ENCODE peak calls at places on chromosomes 4 and X, in four cellular contexts. A, V, M and B are unnamed samples.

GRCh38 chr4:8289956-8290700 is 20.6 kb downstream of the HTRA3 start:
- DNase-seq in A (no peak), V (peak; percentile 17), M (no peak), B (no peak)

GRCh38 chr4:162699629-162700028 is 467.1 kb downstream of the NAF1 start:
- DNase-seq in A (no peak), V (no peak), M (no peak), B (no peak)

GRCh38 chrX:84907324-84907946 is 96.2 kb upstream of the APOOL start:
- DNase-seq in A (no peak), V (no peak), M (no peak), B (no peak)

GRCh38 chrX:53227224-53227765 is 2.3 kb upstream of the KDM5C start:
- DNase-seq in A (no peak), V (no peak), M (no peak), B (no peak)

GRCh38 chr4:152259866-152260265 is 276.0 kb downstream of the FBXW7 start:
- DNase-seq in A (no peak), V (no peak), M (no peak), B (no peak)

GRCh38 chrX:48890296-48890925 is 7.2 kb downstream of the TIMM17B start:
- DNase-seq in A (no peak), V (no peak), M (no peak), B (no peak)

GRCh38 chr4:88613417-88613875 is 21.2 kb downstream of the HERC3 start:
- DNase-seq in A (no peak), V (no peak), M (peak; percentile 52), B (no peak)

GRCh38 chrX:11269996-11270395 is 23.2 kb upstream of the AMELX start:
- DNase-seq in A (no peak), V (no peak), M (no peak), B (no peak)

GRCh38 chrX:12777670-12778069 is 13.5 kb upstream of the PRPS2 start:
- DNase-seq in A (no peak), V (no peak), M (no peak), B (no peak)

GRCh38 chr4:83075696-83076095 is 38.8 kb downstream of the PLAC8 start:
- DNase-seq in A (no peak), V (no peak), M (peak; percentile 17), B (no peak)

GRCh38 chr4:3122081-3122563 is 47.6 kb downstream of the HTT start:
- DNase-seq in A (no peak), V (no peak), M (no peak), B (no peak)

GRCh38 chr4:72592076-72592475 is 23.1 kb upstream of the ADAMTS3 start:
- DNase-seq in A (no peak), V (no peak), M (no peak), B (no peak)

GRCh38 chr4:95465010-95465409 is 83.8 kb downstream of the UNC5C start:
- DNase-seq in A (no peak), V (no peak), M (no peak), B (no peak)

GRCh38 chr4:24557036-24558022 is 27.0 kb downstream of the DHX15 start:
- DNase-seq in A (no peak), V (no peak), M (peak; percentile 15), B (no peak)

GRCh38 chr4:88690355-88690754 is 7.3 kb downstream of the NAP1L5 start:
- DNase-seq in A (no peak), V (no peak), M (no peak), B (no peak)

GRCh38 chr4:139858436-139859225 is 193.0 kb downstream of the MGST2 start:
- DNase-seq in A (no peak), V (no peak), M (no peak), B (no peak)

GRCh38 chrX:53990201-53990600 is 54.1 kb downstream of the PHF8 start:
- DNase-seq in A (no peak), V (no peak), M (no peak), B (no peak)

GRCh38 chr4:122163767-122164166 is 11.6 kb downstream of the BLTP1 start:
- DNase-seq in A (no peak), V (no peak), M (no peak), B (no peak)

GRCh38 chrX:54534271-54534670 is 4.3 kb downstream of the GNL3L start:
- DNase-seq in A (no peak), V (no peak), M (no peak), B (no peak)

GRCh38 chr4:30756553-30756952 is 36.4 kb downstream of the PCDH7 start:
- DNase-seq in A (no peak), V (no peak), M (no peak), B (no peak)

GRCh38 chrX:20595928-20596550 is 329.3 kb upstream of the RPS6KA3 start:
- DNase-seq in A (no peak), V (no peak), M (no peak), B (no peak)

GRCh38 chr4:145828802-145829485 is 109.7 kb downstream of the ZNF827 start:
- DNase-seq in A (no peak), V (no peak), M (no peak), B (no peak)

GRCh38 chr4:14338206-14338605 is 664.1 kb upstream of the CPEB2 start:
- DNase-seq in A (no peak), V (no peak), M (no peak), B (no peak)

GRCh38 chrX:153739754-153740486 is 15.3 kb downstream of the ABCD1 start:
- DNase-seq in A (no peak), V (no peak), M (no peak), B (no peak)

GRCh38 chr4:16024009-16024408 is 59.8 kb downstream of the PROM1 start:
- DNase-seq in A (no peak), V (no peak), M (no peak), B (no peak)

GRCh38 chr4:37002625-37003024 is 241.9 kb upstream of the NWD2 start:
- DNase-seq in A (no peak), V (no peak), M (no peak), B (no peak)

GRCh38 chr4:146582864-146583263 is 55.8 kb upstream of the POU4F2 start:
- DNase-seq in A (no peak), V (no peak), M (no peak), B (no peak)

GRCh38 chrX:72003811-72004750 is 93.4 kb downstream of the NHSL2 start:
- DNase-seq in A (no peak), V (no peak), M (no peak), B (peak; percentile 88)

GRCh38 chr4:3074846-3075651 is 568 bp downstream of the HTT start:
- DNase-seq in A (peak; percentile 53), V (peak; percentile 84), M (peak; percentile 61), B (peak; percentile 86)

GRCh38 chr4:106659386-106659785 is 290.8 kb upstream of the GIMD1 start:
- DNase-seq in A (no peak), V (no peak), M (no peak), B (no peak)

GRCh38 chrX:17689971-17690409 is 47.3 kb upstream of the SCML1 start:
- DNase-seq in A (peak; percentile 30), V (no peak), M (peak; percentile 30), B (no peak)

GRCh38 chr4:82005153-82005552 is 368.6 kb downstream of the HNRNPD start:
- DNase-seq in A (no peak), V (no peak), M (no peak), B (no peak)

GRCh38 chr4:140884431-140885058 is 128.4 kb upstream of the TBC1D9 start:
- DNase-seq in A (no peak), V (no peak), M (peak; percentile 77), B (no peak)

DNA sequence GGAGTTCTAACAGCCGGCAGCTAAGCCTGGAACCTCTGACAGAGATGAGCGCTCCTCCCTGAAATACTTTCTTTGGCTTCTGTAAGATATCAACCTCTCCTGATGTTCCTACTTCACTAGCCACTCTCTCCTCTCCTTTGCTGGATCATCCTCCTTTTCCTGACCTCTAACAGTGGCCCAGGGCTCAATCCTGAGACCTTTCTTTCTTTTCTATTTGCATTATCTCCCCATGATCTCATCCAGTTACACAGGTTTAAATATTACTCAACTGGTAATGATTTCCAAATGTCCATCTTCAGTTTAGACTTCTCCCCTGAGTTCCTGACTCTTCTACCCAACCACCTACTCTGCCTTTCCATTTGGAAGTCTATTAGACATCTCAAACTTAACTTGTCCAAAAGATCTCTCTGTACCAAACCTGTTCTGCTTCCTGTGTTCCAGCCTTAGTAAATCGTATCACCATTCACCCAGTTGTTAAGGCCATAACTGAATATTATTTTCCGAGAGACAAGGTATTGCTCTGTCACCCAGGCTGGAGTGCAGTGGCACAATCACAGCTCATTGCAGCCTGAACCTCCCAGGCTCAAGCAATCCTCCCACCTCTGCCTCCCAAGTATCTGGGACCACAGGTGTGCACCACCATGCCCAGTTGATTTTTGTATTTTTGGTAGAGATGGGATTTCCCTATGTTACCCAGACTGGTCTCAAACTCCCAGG is 41.1 kb downstream of the RFC1 start:
- DNase-seq in A (no peak), V (no peak), M (no peak), B (no peak)
- TF ChIP-seq CTCF in A (no peak), V (no peak), M (no peak), B (no peak)

DNA sequence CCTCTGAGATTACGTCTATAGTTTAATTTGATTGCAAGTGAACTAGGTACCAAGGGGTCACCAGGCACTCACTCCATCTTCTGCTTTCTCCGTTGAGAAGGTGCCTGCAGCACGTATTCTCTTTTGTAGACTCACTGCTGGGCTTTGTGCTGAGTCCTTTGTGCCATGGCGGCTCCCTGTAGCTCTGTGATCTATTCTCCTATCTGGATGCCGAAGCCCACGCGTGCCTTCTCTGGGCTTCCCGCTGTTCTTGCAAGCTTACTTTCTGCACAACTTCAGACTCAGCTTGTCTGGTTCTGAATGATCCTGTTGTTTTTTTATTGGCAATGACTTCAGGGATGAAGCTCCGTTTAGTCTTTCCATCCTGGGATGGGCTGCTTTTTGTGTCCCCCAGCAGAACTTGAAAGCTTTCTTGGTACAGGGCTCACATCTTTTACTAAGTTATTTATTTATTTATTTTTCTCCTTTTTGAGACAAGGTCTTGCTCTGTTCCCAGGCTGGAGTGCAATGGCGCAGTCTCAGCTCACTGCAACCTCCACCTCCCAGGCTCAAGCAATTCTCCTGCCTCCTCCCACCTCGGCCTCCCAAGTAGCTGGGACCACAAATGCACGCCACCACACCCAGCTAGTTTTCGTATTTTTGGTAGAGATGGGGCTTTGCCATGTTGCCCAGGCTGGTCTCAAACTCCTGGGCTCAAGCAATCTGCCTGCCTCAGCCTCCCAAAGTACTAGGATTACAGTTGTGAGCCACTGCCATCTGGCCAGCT is 100.9 kb upstream of the NKX1-1 start:
- DNase-seq in A (no peak), V (peak; percentile 20), M (no peak), B (peak; percentile 68)
- TF ChIP-seq CTCF in A (no peak), V (no peak), M (no peak), B (no peak)

GRCh38 chr4:22534374-22534773 is 18.5 kb upstream of the ADGRA3 start:
- DNase-seq in A (no peak), V (no peak), M (no peak), B (no peak)

DNA sequence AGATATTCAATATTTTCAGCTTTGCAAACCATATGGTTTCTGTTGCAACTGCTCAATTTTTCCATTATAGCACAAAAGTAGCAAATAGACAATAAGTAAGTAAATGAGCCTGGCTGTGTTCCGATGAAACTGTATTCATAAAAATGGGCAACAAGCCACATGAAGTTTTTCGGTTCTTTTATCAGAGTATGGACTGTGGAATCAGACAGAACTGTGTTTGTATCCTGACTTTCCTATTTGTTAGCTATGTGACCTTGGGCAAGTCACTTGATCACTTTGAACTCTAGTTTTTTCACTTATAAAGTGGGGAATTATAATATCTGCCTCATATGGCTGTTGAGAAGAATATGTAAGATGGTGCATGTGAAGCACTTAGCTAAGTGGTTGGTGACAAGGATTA is 23.4 kb upstream of the ADGRA3 start:
- DNase-seq in A (no peak), V (no peak), M (no peak), B (no peak)
- TF ChIP-seq CTCF in A (no peak), V (no peak), M (no peak), B (no peak)

DNA sequence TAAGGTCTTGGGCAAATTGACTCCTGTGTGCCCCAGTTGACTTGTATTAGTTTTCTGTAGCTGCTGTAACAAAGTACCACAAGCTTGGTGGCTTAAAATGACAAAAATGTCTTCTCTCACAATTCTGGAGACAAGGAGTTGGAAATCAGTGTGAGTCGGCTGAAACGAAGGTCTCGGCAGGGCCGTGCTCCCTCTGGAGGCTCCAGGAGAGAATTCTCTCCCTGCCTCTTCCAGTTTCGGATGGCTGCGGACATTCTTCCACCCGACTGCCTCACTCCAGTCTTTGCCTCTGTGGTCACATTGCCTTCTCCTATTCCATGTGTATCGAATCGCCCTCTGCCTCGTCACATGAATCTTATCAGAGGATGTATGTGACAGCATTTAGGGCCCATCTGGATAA is 66.0 kb upstream of the PHOX2B start:
- DNase-seq in A (no peak), V (no peak), M (no peak), B (no peak)
- TF ChIP-seq CTCF in A (peak; percentile 46), V (no peak), M (no peak), B (peak; percentile 27)